ENCODE peak calls at places on chromosome 4, in eight cellular contexts. D, K, S, R, I, N, M and A are unnamed samples.

GRCh38 chr4:16669036-16669435 is 229.4 kb downstream of the LDB2 start:
- DNase-seq in R (no peak), D (no peak), I (no peak), M (no peak), K (no peak), N (no peak), S (no peak), A (no peak)

GRCh38 chr4:163875327-163875726 is 380.8 kb downstream of the TMA16 start:
- DNase-seq in K (no peak), M (no peak), R (peak; percentile 87), D (no peak), I (no peak), N (no peak), S (no peak), A (no peak)

GRCh38 chr4:11603594-11604194 is 175.0 kb upstream of the HS3ST1 start:
- DNase-seq in K (no peak), R (peak; percentile 25), M (no peak), S (no peak), I (no peak), D (no peak), N (no peak), A (no peak)

GRCh38 chr4:3114377-3114776 is 39.9 kb downstream of the HTT start:
- DNase-seq in I (no peak), D (no peak), N (no peak), R (peak; percentile 40), M (no peak), K (no peak), S (no peak), A (no peak)

GRCh38 chr4:99723555-99724450 is 66.2 kb upstream of the C4orf54 start:
- DNase-seq in N (no peak), I (no peak), R (peak; percentile 93), D (no peak), K (peak; percentile 90), M (peak; percentile 75), S (peak; percentile 32), A (no peak)

GRCh38 chr4:176949022-176949421 is 156.3 kb upstream of the VEGFC start:
- DNase-seq in I (no peak), D (no peak), S (no peak), M (peak; percentile 25), N (no peak), K (no peak), R (no peak), A (no peak)

GRCh38 chr4:9944431-9945425 is 76.6 kb downstream of the SLC2A9 start:
- DNase-seq in R (peak; percentile 74), M (no peak), I (no peak), S (no peak), D (no peak), N (no peak), K (peak; percentile 55), A (no peak)

GRCh38 chr4:8303485-8304281 is 34.1 kb downstream of the HTRA3 start:
- DNase-seq in M (peak; percentile 15), R (peak; percentile 78), N (no peak), D (no peak), K (peak; percentile 77), I (no peak), S (peak; percentile 90), A (peak; percentile 23)

GRCh38 chr4:180057891-180058643 is 2185.1 kb upstream of the TENM3 start:
- DNase-seq in D (no peak), K (peak; percentile 20), M (peak; percentile 20), R (no peak), I (peak; percentile 10), N (peak; percentile 27), S (no peak), A (no peak)

GRCh38 chr4:143025111-143025704 is 159.5 kb upstream of the USP38 start:
- DNase-seq in K (peak; percentile 66), S (no peak), M (peak; percentile 37), I (no peak), D (no peak), N (no peak), R (peak; percentile 14), A (no peak)

GRCh38 chr4:107994894-107995293 is 5.2 kb downstream of the HADH start:
- DNase-seq in M (no peak), N (no peak), S (no peak), D (no peak), R (no peak), K (no peak), I (no peak), A (no peak)

GRCh38 chr4:101885574-101885973 is 95.0 kb downstream of the BANK1 start:
- DNase-seq in I (no peak), K (no peak), D (no peak), M (no peak), R (peak; percentile 73), N (no peak), S (no peak), A (no peak)

GRCh38 chr4:176834531-176834930 is 41.8 kb upstream of the VEGFC start:
- DNase-seq in R (no peak), D (no peak), K (no peak), M (no peak), N (no peak), I (no peak), S (no peak), A (no peak)

GRCh38 chr4:99087887-99088484 is 602 bp downstream of the ADH5 start:
- DNase-seq in S (peak; percentile 84), K (peak; percentile 31), M (peak; percentile 85), N (no peak), R (peak; percentile 84), D (no peak), I (peak; percentile 60), A (peak; percentile 35)

GRCh38 chr4:45063701-45064100 is 337.3 kb upstream of the GNPDA2 start:
- DNase-seq in R (no peak), N (no peak), K (no peak), I (no peak), S (no peak), D (no peak), M (no peak), A (no peak)

GRCh38 chr4:5143940-5144339 is 92.7 kb downstream of the STK32B start:
- DNase-seq in D (no peak), N (no peak), I (no peak), K (no peak), M (no peak), R (peak; percentile 23), S (no peak), A (no peak)